ENCODE peak calls at places on chromosomes 6 and 20, in seven cellular contexts. V is cardiac fibroblast, I is Calu3, L is NAMALWA, G is ureter, R is A673, M is AG10803. A is an unnamed sample.

GRCh38 chr20:50245561-50246366 is 55.1 kb downstream of the CEBPB start:
- DNase-seq in V (peak; percentile 66), I (peak; percentile 63), L (no peak), G (no peak), R (peak; percentile 48), M (peak; percentile 71), A (no peak)

GRCh38 chr6:19723533-19723932 is 113.6 kb upstream of the ID4 start:
- DNase-seq in V (peak; percentile 81), I (no peak), L (no peak), G (no peak), R (peak; percentile 17), M (peak; percentile 87), A (no peak)

GRCh38 chr20:36574278-36575065 is 1.1 kb downstream of the TGIF2 start:
- DNase-seq in V (peak; percentile 49), I (peak; percentile 65), L (peak; percentile 46), G (peak; percentile 52), R (peak; percentile 68), M (peak; percentile 28), A (no peak)

GRCh38 chr6:13302751-13303667 is 25.3 kb downstream of the TBC1D7 start:
- DNase-seq in V (peak; percentile 100), I (no peak), L (peak; percentile 74), G (peak; percentile 56), R (peak; percentile 90), M (peak; percentile 99), A (no peak)

GRCh38 chr20:61257596-61257995 is 5.5 kb downstream of the CDH4 start:
- DNase-seq in V (no peak), I (no peak), L (no peak), G (no peak), R (no peak), M (no peak), A (no peak)

GRCh38 chr6:7052441-7052936 is 55.3 kb upstream of the RREB1 start:
- DNase-seq in V (peak; percentile 60), I (peak; percentile 36), L (peak; percentile 22), G (peak; percentile 63), R (peak; percentile 74), M (peak; percentile 62), A (peak; percentile 26)

GRCh38 chr6:24009319-24009718 is 116.7 kb upstream of the NRSN1 start:
- DNase-seq in V (no peak), I (no peak), L (no peak), G (no peak), R (no peak), M (no peak), A (no peak)

GRCh38 chr6:99739526-99739925 is 132.9 kb downstream of the PRDM13 start:
- DNase-seq in V (no peak), I (no peak), L (no peak), G (no peak), R (no peak), M (no peak), A (no peak)

GRCh38 chr6:49539102-49539501 is 11.4 kb upstream of the C6orf141 start:
- DNase-seq in V (no peak), I (no peak), L (no peak), G (no peak), R (no peak), M (no peak), A (no peak)